ENCODE peak calls at places on chromosomes 5 and 9, in seven cellular contexts. C, U, T, Z, Y, R and V are unnamed samples.
A peak's percentile ranks its signal among the peaks of the same experiment; 100 is the strongest.

GRCh38 chr5:64487283-64487682 is 18.5 kb upstream of the RGS7BP start:
- DNase-seq in R (no peak), Z (no peak), T (no peak), C (no peak), U (peak; percentile 71), Y (no peak), V (no peak)

GRCh38 chr9:134173127-134174072 is 9.0 kb upstream of the RNU6ATAC start:
- DNase-seq in T (no peak), Z (no peak), C (no peak), U (no peak), Y (no peak), R (no peak), V (no peak)

GRCh38 chr5:137129906-137130680 is 369.0 kb downstream of the SPOCK1 start:
- DNase-seq in Y (no peak), C (no peak), Z (no peak), T (no peak), U (no peak), R (no peak), V (no peak)

GRCh38 chr5:140965905-140966292 is 377 bp upstream of the PCDHAC2 start:
- DNase-seq in Y (no peak), T (no peak), U (no peak), R (no peak), Z (no peak), C (no peak), V (no peak)

GRCh38 chr9:132639322-132639721 is 30.5 kb downstream of the DDX31 start:
- DNase-seq in Y (no peak), Z (no peak), C (no peak), U (no peak), R (no peak), T (no peak), V (no peak)

GRCh38 chr5:58114324-58114723 is 345.6 kb downstream of the PLK2 start:
- DNase-seq in R (no peak), Y (no peak), C (peak; percentile 96), T (no peak), Z (no peak), U (peak; percentile 91), V (no peak)

GRCh38 chr9:108687360-108687981 is 168.3 kb downstream of the ACTL7B start:
- DNase-seq in C (peak; percentile 34), Z (no peak), Y (no peak), U (peak; percentile 51), R (no peak), T (no peak), V (peak; percentile 39)

GRCh38 chr5:96001262-96001661 is 39.6 kb upstream of the ELL2 start:
- DNase-seq in C (peak; percentile 62), Y (no peak), T (no peak), U (no peak), Z (no peak), R (no peak), V (no peak)

GRCh38 chr5:169417676-169418075 is 116.7 kb upstream of the SLIT3 start:
- DNase-seq in Z (no peak), R (no peak), U (no peak), C (no peak), T (no peak), Y (no peak), V (no peak)

GRCh38 chr5:143014017-143014651 is 244.0 kb downstream of the ARHGAP26 start:
- DNase-seq in R (peak; percentile 29), T (no peak), C (peak; percentile 66), Y (peak; percentile 45), Z (no peak), U (no peak), V (peak; percentile 22)
- TF ChIP-seq CTCF in R (peak; percentile 57), T (peak; percentile 81), C (peak; percentile 33), Y (peak; percentile 76), Z (no peak), U (peak; percentile 61), V (peak; percentile 53)

GRCh38 chr9:35756743-35757526 is 2.9 kb upstream of the MSMP start:
- DNase-seq in U (no peak), C (peak; percentile 38), Z (no peak), T (peak; percentile 84), Y (peak; percentile 91), R (peak; percentile 72), V (no peak)
- H3K4me3 ChIP-seq in U (peak overlapping the region; percentile 52), C (peak overlapping the region; percentile 42), Z (peak overlapping the region; percentile 55), T (peak overlapping the region; percentile 88), Y (peak overlapping the region; percentile 74), R (peak overlapping the region; percentile 74), V (peak overlapping the region; percentile 50)

GRCh38 chr5:178121450-178122276 is 8.3 kb downstream of the N4BP3 start:
- DNase-seq in U (no peak), T (no peak), Y (peak; percentile 78), C (no peak), Z (no peak), R (peak; percentile 53), V (peak; percentile 9)

GRCh38 chr5:178118345-178118744 is 5.0 kb downstream of the N4BP3 start:
- DNase-seq in C (no peak), U (no peak), Y (peak; percentile 80), R (no peak), Z (no peak), T (peak; percentile 63), V (no peak)

GRCh38 chr5:178119915-178120660 is 6.8 kb downstream of the N4BP3 start:
- DNase-seq in T (no peak), R (no peak), Y (peak; percentile 20), C (no peak), Z (no peak), U (no peak), V (no peak)

GRCh38 chr5:178122346-178122745 is 8.5 kb upstream of the RMND5B start:
- DNase-seq in C (no peak), U (no peak), T (no peak), Z (no peak), R (no peak), Y (no peak), V (no peak)

GRCh38 chr5:178120661-178121357 is 7.5 kb downstream of the N4BP3 start:
- DNase-seq in U (peak; percentile 50), Y (peak; percentile 98), Z (no peak), R (peak; percentile 82), T (peak; percentile 89), C (peak; percentile 46), V (peak; percentile 76)
- TF ChIP-seq CTCF in U (peak; percentile 80), Y (peak; percentile 87), Z (peak; percentile 4), R (peak; percentile 63), T (peak; percentile 88), C (peak; percentile 52), V (peak; percentile 47)

GRCh38 chr9:21252727-21253547 is 13.1 kb upstream of the IFNA14 start:
- DNase-seq in U (peak; percentile 40), C (peak; percentile 27), T (no peak), Y (peak; percentile 18), R (peak; percentile 24), Z (peak; percentile 53), V (peak; percentile 26)
- H3K4me3 ChIP-seq in U (no peak overlapping the region), C (no peak overlapping the region), T (no peak overlapping the region), Y (no peak overlapping the region), R (peak overlapping the region; percentile 14), Z (no peak overlapping the region), V (no peak overlapping the region)